ENCODE peak calls at places on chromosome 21, in ten cellular contexts. Y is GM13977; S is effector CD4-positive, alpha-beta T cell; Q is prostate gland; W is activated CD4-positive, alpha-beta T cell treated with anti-CD3 and anti-CD28 coated beads for 24 hours; T is stimulated activated CD4-positive, alpha-beta T cell treated with anti-CD3 and anti-CD28 coated beads, TNF-alpha, amount 100 ng/mL, for 4 hours; E is cardiac fibroblast; M is NCI-H1092; G is tibial artery; L is stimulated activated CD8-positive, alpha-beta memory T cell treated with anti-CD3 and anti-CD28 coated beads, Interleukin-7, amount 100 ng/mL, for 24 hours. C is an unnamed sample.

GRCh38 chr21:45289655-45290515 is 2.2 kb upstream of the POFUT2 start:
- DNase-seq in Y (no peak), S (no peak), W (no peak), L (no peak), G (peak), E (no peak), Q (no peak), M (no peak), T (no peak), C (no peak)

GRCh38 chr21:42285569-42286245 is 29.5 kb downstream of the TFF3 start:
- DNase-seq in E (no peak), Y (peak), S (no peak), T (no peak), M (no peak), L (no peak), G (no peak), Q (no peak), W (no peak), C (no peak)

GRCh38 chr21:26167593-26167992 is 3.0 kb downstream of the APP start:
- DNase-seq in L (no peak), M (no peak), E (no peak), T (no peak), S (no peak), W (no peak), Y (no peak), G (no peak), Q (no peak), C (no peak)

GRCh38 chr21:22120616-22121266 is 1122.5 kb downstream of the NCAM2 start:
- DNase-seq in L (no peak), W (no peak), Q (no peak), T (no peak), S (no peak), E (peak), M (no peak), G (no peak), Y (no peak), C (no peak)

GRCh38 chr21:19048088-19048672 is 644.6 kb upstream of the TMPRSS15 start:
- DNase-seq in Y (no peak), W (no peak), G (no peak), Q (no peak), L (no peak), E (no peak), T (no peak), M (no peak), S (no peak), C (no peak)

GRCh38 chr21:44874497-44875331 is 1.2 kb upstream of the PTTG1IP start:
- DNase-seq in G (peak), M (peak), Y (peak), L (no peak), T (peak), Q (peak), W (no peak), E (peak), S (no peak), C (peak)

GRCh38 chr21:44370027-44370735 is 16.8 kb downstream of the TRPM2 start:
- DNase-seq in S (no peak), Y (no peak), E (no peak), M (no peak), L (no peak), T (no peak), G (no peak), Q (no peak), W (no peak), C (no peak)

GRCh38 chr21:16070207-16070651 is 340.4 kb downstream of the USP25 start:
- DNase-seq in M (peak), G (no peak), W (no peak), Y (no peak), Q (peak), L (no peak), S (no peak), E (no peak), T (no peak), C (no peak)

GRCh38 chr21:45763074-45763473 is 119.5 kb downstream of the PCBP3 start:
- DNase-seq in E (no peak), T (no peak), Y (no peak), W (no peak), S (no peak), Q (no peak), M (no peak), L (no peak), G (no peak), C (no peak)

GRCh38 chr21:44767834-44768831 is 33.5 kb downstream of the UBE2G2 start:
- DNase-seq in L (no peak), E (no peak), T (no peak), Y (no peak), G (no peak), Q (no peak), S (no peak), W (no peak), M (no peak), C (no peak)

GRCh38 chr21:37551406-37552355 is 185.1 kb downstream of the DYRK1A start:
- DNase-seq in E (peak), G (no peak), L (no peak), M (peak), Q (no peak), W (no peak), T (no peak), Y (no peak), S (no peak), C (no peak)

GRCh38 chr21:34845521-34846213 is 176.9 kb downstream of the CLIC6 start:
- DNase-seq in Q (peak), S (no peak), W (no peak), M (no peak), G (no peak), Y (peak), T (no peak), L (no peak), E (peak), C (no peak)

GRCh38 chr21:33036430-33037162 is 10.9 kb downstream of the OLIG2 start:
- DNase-seq in L (no peak), T (no peak), Q (no peak), G (peak), S (no peak), M (no peak), W (no peak), Y (peak), E (peak), C (no peak)

GRCh38 chr21:15604424-15604823 is 125.4 kb upstream of the USP25 start:
- DNase-seq in Q (no peak), M (no peak), G (no peak), T (no peak), L (no peak), W (no peak), S (no peak), E (peak), Y (no peak), C (no peak)

GRCh38 chr21:29704719-29705118 is 235.1 kb downstream of the GRIK1 start:
- DNase-seq in G (no peak), S (no peak), T (no peak), E (peak), Y (no peak), W (no peak), M (no peak), Q (no peak), L (no peak), C (no peak)

GRCh38 chr21:34204021-34204420 is 130.6 kb downstream of the MRPS6 start:
- DNase-seq in S (no peak), E (no peak), L (no peak), M (peak), Q (no peak), T (no peak), Y (no peak), G (no peak), W (no peak), C (no peak)

GRCh38 chr21:43767980-43768867 is 7.9 kb downstream of the CSTB start:
- DNase-seq in L (no peak), W (no peak), G (peak), S (no peak), Y (no peak), Q (no peak), E (peak), M (no peak), T (no peak), C (no peak)

GRCh38 chr21:45583831-45584509 is 41.7 kb upstream of the SLC19A1 start:
- DNase-seq in E (no peak), T (no peak), S (no peak), L (no peak), W (no peak), Q (no peak), G (no peak), Y (no peak), M (no peak), C (no peak)

GRCh38 chr21:44892536-44893277 is 19.2 kb upstream of the PTTG1IP start:
- DNase-seq in G (peak), M (peak), S (peak), Q (peak), E (peak), L (peak), W (peak), T (peak), Y (peak), C (peak)

GRCh38 chr21:46289655-46290178 is 3.6 kb downstream of the YBEY start:
- DNase-seq in M (no peak), G (no peak), T (no peak), E (no peak), L (no peak), Q (no peak), S (no peak), W (no peak), Y (no peak), C (no peak)

GRCh38 chr21:45640888-45641479 is 2.5 kb upstream of the PCBP3 start:
- DNase-seq in E (peak), T (no peak), G (no peak), Q (no peak), W (no peak), M (no peak), L (no peak), Y (peak), S (no peak), C (no peak)

GRCh38 chr21:45371649-45372048 is 33.3 kb upstream of the COL18A1 start:
- DNase-seq in Y (no peak), L (no peak), W (no peak), E (peak), Q (no peak), S (no peak), M (no peak), T (no peak), G (no peak), C (no peak)

GRCh38 chr21:45288441-45288841 is 746 bp upstream of the POFUT2 start:
- DNase-seq in L (no peak), E (no peak), G (no peak), W (no peak), Y (no peak), S (no peak), T (no peak), M (no peak), Q (no peak), C (peak)

GRCh38 chr21:34766862-34767261 is 98.1 kb downstream of the CLIC6 start:
- DNase-seq in E (no peak), T (no peak), Y (no peak), M (no peak), S (no peak), W (no peak), Q (no peak), L (no peak), G (no peak), C (no peak)

C was measured in mesothelial cell of epicardium.